ENCODE peak calls at places on chromosomes 6 and 20, in six cellular contexts. One of them, this sample, is unnamed.

GRCh38 chr6:142746524-142746923 is 198.5 kb downstream of the HIVEP2 start:
- DNase-seq in NCI-H2171: no peak
- DNase-seq in endothelial cell of umbilical vein: peak; percentile 55
- DNase-seq in HT1080: peak; percentile 39
- DNase-seq in fibroblast of gingiva: no peak
- DNase-seq in activated naive CD8-positive, alpha-beta T cell treated with anti-CD3 and anti-CD28 coated beads, Interleukin-2, amount 50 U/mL, for 24 hours: peak; percentile 29
- DNase-seq in this sample: no peak

GRCh38 chr6:3549314-3549940 is 92.6 kb upstream of the SLC22A23 start:
- DNase-seq in NCI-H2171: no peak
- DNase-seq in endothelial cell of umbilical vein: peak; percentile 1
- DNase-seq in HT1080: peak; percentile 12
- DNase-seq in fibroblast of gingiva: no peak
- DNase-seq in activated naive CD8-positive, alpha-beta T cell treated with anti-CD3 and anti-CD28 coated beads, Interleukin-2, amount 50 U/mL, for 24 hours: no peak
- DNase-seq in this sample: peak; percentile 20

GRCh38 chr6:79707621-79708020 is 76.5 kb downstream of the SH3BGRL2 start:
- DNase-seq in NCI-H2171: no peak
- DNase-seq in endothelial cell of umbilical vein: no peak
- DNase-seq in HT1080: no peak
- DNase-seq in fibroblast of gingiva: no peak
- DNase-seq in activated naive CD8-positive, alpha-beta T cell treated with anti-CD3 and anti-CD28 coated beads, Interleukin-2, amount 50 U/mL, for 24 hours: no peak
- DNase-seq in this sample: no peak

GRCh38 chr6:105077592-105078463 is 102.0 kb downstream of the POPDC3 start:
- DNase-seq in NCI-H2171: peak; percentile 19
- DNase-seq in endothelial cell of umbilical vein: peak; percentile 72
- DNase-seq in HT1080: peak; percentile 65
- DNase-seq in fibroblast of gingiva: peak; percentile 47
- DNase-seq in activated naive CD8-positive, alpha-beta T cell treated with anti-CD3 and anti-CD28 coated beads, Interleukin-2, amount 50 U/mL, for 24 hours: no peak
- DNase-seq in this sample: peak; percentile 26

GRCh38 chr6:157787080-157787479 is 36.0 kb upstream of the SNX9 start:
- DNase-seq in NCI-H2171: no peak
- DNase-seq in endothelial cell of umbilical vein: no peak
- DNase-seq in HT1080: no peak
- DNase-seq in fibroblast of gingiva: peak; percentile 62
- DNase-seq in activated naive CD8-positive, alpha-beta T cell treated with anti-CD3 and anti-CD28 coated beads, Interleukin-2, amount 50 U/mL, for 24 hours: no peak
- DNase-seq in this sample: no peak

GRCh38 chr6:111270121-111270520 is 182.8 kb downstream of the SLC16A10 start:
- DNase-seq in NCI-H2171: no peak
- DNase-seq in endothelial cell of umbilical vein: no peak
- DNase-seq in HT1080: no peak
- DNase-seq in fibroblast of gingiva: no peak
- DNase-seq in activated naive CD8-positive, alpha-beta T cell treated with anti-CD3 and anti-CD28 coated beads, Interleukin-2, amount 50 U/mL, for 24 hours: no peak
- DNase-seq in this sample: no peak

GRCh38 chr6:16564430-16564829 is 196.8 kb downstream of the ATXN1 start:
- DNase-seq in NCI-H2171: no peak
- DNase-seq in endothelial cell of umbilical vein: no peak
- DNase-seq in HT1080: peak; percentile 7
- DNase-seq in fibroblast of gingiva: no peak
- DNase-seq in activated naive CD8-positive, alpha-beta T cell treated with anti-CD3 and anti-CD28 coated beads, Interleukin-2, amount 50 U/mL, for 24 hours: no peak
- DNase-seq in this sample: no peak

GRCh38 chr20:35506872-35507638 is 22.4 kb downstream of the C20orf173 start:
- DNase-seq in NCI-H2171: no peak
- DNase-seq in endothelial cell of umbilical vein: no peak
- DNase-seq in HT1080: peak; percentile 61
- DNase-seq in fibroblast of gingiva: no peak
- DNase-seq in activated naive CD8-positive, alpha-beta T cell treated with anti-CD3 and anti-CD28 coated beads, Interleukin-2, amount 50 U/mL, for 24 hours: no peak
- DNase-seq in this sample: peak; percentile 35

GRCh38 chr6:55578537-55579363 is at the start of gene HMGCLL1:
- DNase-seq in NCI-H2171: peak; percentile 6
- DNase-seq in endothelial cell of umbilical vein: peak; percentile 5
- DNase-seq in HT1080: no peak
- DNase-seq in fibroblast of gingiva: peak; percentile 3
- DNase-seq in activated naive CD8-positive, alpha-beta T cell treated with anti-CD3 and anti-CD28 coated beads, Interleukin-2, amount 50 U/mL, for 24 hours: no peak
- DNase-seq in this sample: peak; percentile 2

GRCh38 chr6:129364037-129364436 is 345.9 kb downstream of the ARHGAP18 start:
- DNase-seq in NCI-H2171: no peak
- DNase-seq in endothelial cell of umbilical vein: no peak
- DNase-seq in HT1080: no peak
- DNase-seq in fibroblast of gingiva: no peak
- DNase-seq in activated naive CD8-positive, alpha-beta T cell treated with anti-CD3 and anti-CD28 coated beads, Interleukin-2, amount 50 U/mL, for 24 hours: no peak
- DNase-seq in this sample: no peak

GRCh38 chr6:116011520-116011919 is 49.2 kb downstream of the FRK start:
- DNase-seq in NCI-H2171: no peak
- DNase-seq in endothelial cell of umbilical vein: no peak
- DNase-seq in HT1080: peak; percentile 9
- DNase-seq in fibroblast of gingiva: no peak
- DNase-seq in activated naive CD8-positive, alpha-beta T cell treated with anti-CD3 and anti-CD28 coated beads, Interleukin-2, amount 50 U/mL, for 24 hours: peak; percentile 14
- DNase-seq in this sample: no peak

GRCh38 chr20:23412026-23412425 is 9.3 kb downstream of the NAPB start:
- DNase-seq in NCI-H2171: no peak
- DNase-seq in endothelial cell of umbilical vein: no peak
- DNase-seq in HT1080: no peak
- DNase-seq in fibroblast of gingiva: peak; percentile 16
- DNase-seq in activated naive CD8-positive, alpha-beta T cell treated with anti-CD3 and anti-CD28 coated beads, Interleukin-2, amount 50 U/mL, for 24 hours: no peak
- DNase-seq in this sample: no peak

GRCh38 chr6:108947114-108947854 is 99.1 kb downstream of the ARMC2 start:
- DNase-seq in NCI-H2171: no peak
- DNase-seq in endothelial cell of umbilical vein: no peak
- DNase-seq in HT1080: no peak
- DNase-seq in fibroblast of gingiva: peak; percentile 99
- DNase-seq in activated naive CD8-positive, alpha-beta T cell treated with anti-CD3 and anti-CD28 coated beads, Interleukin-2, amount 50 U/mL, for 24 hours: no peak
- DNase-seq in this sample: peak; percentile 96

GRCh38 chr20:35491823-35492222 is 36.4 kb downstream of the CEP250 start:
- DNase-seq in NCI-H2171: no peak
- DNase-seq in endothelial cell of umbilical vein: no peak
- DNase-seq in HT1080: peak; percentile 36
- DNase-seq in fibroblast of gingiva: no peak
- DNase-seq in activated naive CD8-positive, alpha-beta T cell treated with anti-CD3 and anti-CD28 coated beads, Interleukin-2, amount 50 U/mL, for 24 hours: no peak
- DNase-seq in this sample: no peak

This sample was measured in foreskin fibroblast.